ENCODE peak calls at places on chromosomes 12 and 14, in seven cellular contexts. G is activated CD8-positive, alpha-beta memory T cell treated with anti-CD3 and anti-CD28 coated beads for 4 hours; V is anterior cingulate cortex; A is HCEC 1CT; C is activated CD4-positive, alpha-beta T cell treated with anti-CD3 and anti-CD28 coated beads, Interleukin-2, amount 50 U/mL, for 24 hours; E is posterior cingulate gyrus; Z is ovary. Q is an unnamed sample.

GRCh38 chr12:48423200-48423599 is 49.2 kb upstream of the ANP32D start:
- DNase-seq in C (no peak), A (no peak), V (no peak), Z (no peak), G (no peak), E (no peak), Q (no peak)

GRCh38 chr12:51869931-51870330 is 18.0 kb upstream of the ANKRD33 start:
- DNase-seq in V (no peak), C (no peak), E (peak), A (no peak), Z (no peak), G (no peak), Q (no peak)

GRCh38 chr12:119869720-119870119 is 7.4 kb downstream of the CIT start:
- DNase-seq in C (no peak), G (no peak), A (peak), Z (no peak), E (no peak), V (no peak), Q (no peak)

GRCh38 chr12:81245918-81246611 is 168.2 kb downstream of the ACSS3 start:
- DNase-seq in C (no peak), Z (no peak), A (no peak), V (no peak), G (no peak), E (no peak), Q (no peak)

GRCh38 chr12:110721570-110721969 is 21.1 kb downstream of the PPP1CC start:
- DNase-seq in A (no peak), E (no peak), Z (no peak), V (no peak), C (no peak), G (no peak), Q (no peak)

GRCh38 chr12:63995512-63995911 is 151.0 kb downstream of the SRGAP1 start:
- DNase-seq in A (no peak), V (no peak), C (no peak), G (no peak), E (no peak), Z (no peak), Q (no peak)

GRCh38 chr12:50055831-50056628 is 1.4 kb upstream of the ASIC1 start:
- DNase-seq in G (peak), Z (peak), C (peak), A (peak), V (peak), E (peak), Q (peak)

GRCh38 chr12:97275261-97276197 is 187.1 kb upstream of the RMST start:
- DNase-seq in Z (no peak), V (peak), A (no peak), E (peak), C (no peak), G (no peak), Q (peak)

GRCh38 chr14:100761481-100761880 is 34.8 kb downstream of the DLK1 start:
- DNase-seq in E (no peak), V (no peak), G (no peak), C (no peak), Z (no peak), A (peak), Q (no peak)

GRCh38 chr12:65229441-65229840 is 49.0 kb upstream of the MSRB3 start:
- DNase-seq in G (no peak), Z (no peak), E (no peak), V (no peak), A (peak), C (no peak), Q (no peak)

GRCh38 chr14:39491134-39491541 is 58.9 kb upstream of the FBXO33 start:
- DNase-seq in A (peak), V (no peak), C (no peak), E (no peak), G (no peak), Z (no peak), Q (no peak)

GRCh38 chr12:121799842-121800693 is 3.7 kb upstream of the SETD1B start:
- DNase-seq in G (no peak), A (peak), V (peak), C (peak), E (peak), Z (peak), Q (peak)

GRCh38 chr14:79363291-79363690 is 848.0 kb downstream of the DIO2 start:
- DNase-seq in C (no peak), E (no peak), V (no peak), A (no peak), Z (no peak), G (no peak), Q (no peak)

GRCh38 chr12:6141048-6141447 is 16.6 kb upstream of the VWF start:
- DNase-seq in V (no peak), E (peak), Z (no peak), C (peak), G (no peak), A (no peak), Q (no peak)

GRCh38 chr12:66188584-66189475 is at the start of gene IRAK3:
- DNase-seq in Z (peak), G (no peak), E (peak), A (peak), C (no peak), V (peak), Q (no peak)

GRCh38 chr12:132548430-132549058 is 58.6 kb downstream of the FBRSL1 start:
- DNase-seq in Z (no peak), A (no peak), E (no peak), C (no peak), G (no peak), V (no peak), Q (no peak)

GRCh38 chr12:68613209-68613904 is 2.7 kb downstream of the RAP1B start:
- DNase-seq in E (no peak), V (no peak), C (no peak), Z (no peak), A (no peak), G (peak), Q (no peak)

GRCh38 chr14:105908006-105908405 is 381.6 kb downstream of the TMEM121 start:
- DNase-seq in V (no peak), Z (no peak), C (no peak), A (no peak), G (no peak), E (peak), Q (no peak)

GRCh38 chr12:4762773-4763172 is 42.6 kb downstream of the GALNT8 start:
- DNase-seq in V (no peak), A (no peak), C (no peak), G (no peak), Z (no peak), E (no peak), Q (no peak)

GRCh38 chr14:55180434-55180833 is 11.0 kb downstream of the DLGAP5 start:
- DNase-seq in C (no peak), A (no peak), V (no peak), Z (no peak), G (no peak), E (no peak), Q (no peak)

GRCh38 chr12:49287876-49288275 is 7.1 kb upstream of the PRPH start:
- DNase-seq in V (no peak), Z (no peak), G (no peak), C (no peak), E (peak), A (no peak), Q (no peak)

GRCh38 chr14:32331227-32331597 is 2.1 kb downstream of the AKAP6 start:
- DNase-seq in E (peak), V (peak), A (no peak), Z (no peak), G (no peak), C (no peak), Q (peak)

Q was measured in dorsolateral prefrontal cortex.